ENCODE peak calls at places on chromosome 5, in four cellular contexts. One of them, this sample, is unnamed.
A peak's percentile ranks its signal among the peaks of the same experiment; 100 is the strongest.

GRCh38 chr5:133683646-133684290 is 71.4 kb upstream of the FSTL4 start:
- DNase-seq in progenitor cell of endocrine pancreas: no peak
- DNase-seq in GM23338: no peak
- DNase-seq in GM12865: no peak
- DNase-seq in this sample: no peak

GRCh38 chr5:131532016-131532640 is 102.9 kb downstream of the RAPGEF6 start:
- DNase-seq in progenitor cell of endocrine pancreas: no peak
- DNase-seq in GM23338: no peak
- DNase-seq in GM12865: no peak
- DNase-seq in this sample: no peak

GRCh38 chr5:176733586-176734262 is 76.6 kb upstream of the UNC5A start:
- DNase-seq in progenitor cell of endocrine pancreas: no peak
- DNase-seq in GM23338: no peak
- DNase-seq in GM12865: no peak
- DNase-seq in this sample: no peak

GRCh38 chr5:172766287-172767104 is 4.5 kb downstream of the DUSP1 start:
- DNase-seq in progenitor cell of endocrine pancreas: no peak
- DNase-seq in GM23338: no peak
- DNase-seq in GM12865: no peak
- DNase-seq in this sample: no peak

GRCh38 chr5:154972476-154973080 is 31.7 kb downstream of the MRPL22 start:
- DNase-seq in progenitor cell of endocrine pancreas: peak; percentile 23
- DNase-seq in GM23338: peak; percentile 77
- DNase-seq in GM12865: peak; percentile 30
- DNase-seq in this sample: peak; percentile 42

GRCh38 chr5:32030686-32031478 is 143.2 kb downstream of the GOLPH3 start:
- DNase-seq in progenitor cell of endocrine pancreas: no peak
- DNase-seq in GM23338: no peak
- DNase-seq in GM12865: no peak
- DNase-seq in this sample: no peak

GRCh38 chr5:169874626-169875025 is 105.7 kb downstream of the INSYN2B start:
- DNase-seq in progenitor cell of endocrine pancreas: no peak
- DNase-seq in GM23338: peak; percentile 15
- DNase-seq in GM12865: no peak
- DNase-seq in this sample: no peak

GRCh38 chr5:94807985-94808384 is 189.5 kb downstream of the SLF1 start:
- DNase-seq in progenitor cell of endocrine pancreas: no peak
- DNase-seq in GM23338: no peak
- DNase-seq in GM12865: no peak
- DNase-seq in this sample: no peak

GRCh38 chr5:74738406-74738805 is 28.5 kb downstream of the GFM2 start:
- DNase-seq in progenitor cell of endocrine pancreas: no peak
- DNase-seq in GM23338: no peak
- DNase-seq in GM12865: no peak
- DNase-seq in this sample: no peak

GRCh38 chr5:137689306-137689705 is 46.6 kb downstream of the KLHL3 start:
- DNase-seq in progenitor cell of endocrine pancreas: no peak
- DNase-seq in GM23338: no peak
- DNase-seq in GM12865: no peak
- DNase-seq in this sample: no peak
- TF ChIP-seq CTCF in progenitor cell of endocrine pancreas: no peak
- TF ChIP-seq CTCF in GM23338: no peak
- TF ChIP-seq CTCF in GM12865: no peak
- TF ChIP-seq CTCF in this sample: no peak

GRCh38 chr5:167565555-167565954 is 725.9 kb upstream of the WWC1 start:
- DNase-seq in progenitor cell of endocrine pancreas: no peak
- DNase-seq in GM23338: peak; percentile 60
- DNase-seq in GM12865: no peak
- DNase-seq in this sample: no peak
- TF ChIP-seq CTCF in progenitor cell of endocrine pancreas: peak; percentile 30
- TF ChIP-seq CTCF in GM23338: peak; percentile 58
- TF ChIP-seq CTCF in GM12865: peak; percentile 13
- TF ChIP-seq CTCF in this sample: peak; percentile 61

GRCh38 chr5:89513299-89514044 is 630.5 kb upstream of the MEF2C start:
- DNase-seq in progenitor cell of endocrine pancreas: no peak
- DNase-seq in GM23338: no peak
- DNase-seq in GM12865: no peak
- DNase-seq in this sample: no peak
- TF ChIP-seq CTCF in progenitor cell of endocrine pancreas: no peak
- TF ChIP-seq CTCF in GM23338: no peak
- TF ChIP-seq CTCF in GM12865: no peak
- TF ChIP-seq CTCF in this sample: no peak

GRCh38 chr5:115875447-115875846 is 33.7 kb downstream of the AP3S1 start:
- DNase-seq in progenitor cell of endocrine pancreas: no peak
- DNase-seq in GM23338: peak; percentile 55
- DNase-seq in GM12865: no peak
- DNase-seq in this sample: no peak
- TF ChIP-seq CTCF in progenitor cell of endocrine pancreas: no peak
- TF ChIP-seq CTCF in GM23338: peak; percentile 34
- TF ChIP-seq CTCF in GM12865: no peak
- TF ChIP-seq CTCF in this sample: no peak

GRCh38 chr5:108924457-108924961 is 176.8 kb downstream of the FER start:
- DNase-seq in progenitor cell of endocrine pancreas: no peak
- DNase-seq in GM23338: peak; percentile 53
- DNase-seq in GM12865: peak; percentile 21
- DNase-seq in this sample: no peak
- TF ChIP-seq CTCF in progenitor cell of endocrine pancreas: peak; percentile 24
- TF ChIP-seq CTCF in GM23338: peak; percentile 52
- TF ChIP-seq CTCF in GM12865: no peak
- TF ChIP-seq CTCF in this sample: peak; percentile 37

GRCh38 chr5:110716247-110717245 is 9.9 kb downstream of the TMEM232 start:
- DNase-seq in progenitor cell of endocrine pancreas: no peak
- DNase-seq in GM23338: peak; percentile 16
- DNase-seq in GM12865: no peak
- DNase-seq in this sample: no peak
- TF ChIP-seq CTCF in progenitor cell of endocrine pancreas: no peak
- TF ChIP-seq CTCF in GM23338: peak; percentile 34
- TF ChIP-seq CTCF in GM12865: no peak
- TF ChIP-seq CTCF in this sample: no peak

This sample was measured in neural crest cell.